ENCODE peak calls at places on chromosomes 3 and 15, in four cellular contexts. O, X, Y and I are unnamed samples. For H3K27me3 and H3K4me1, the result is how much of the 10 kb centered on the place peaks cover.

GRCh38 chr3:153348457-153349137 is 186.6 kb downstream of the RAP2B start:
- DNase-seq in O (no peak), X (no peak), Y (no peak), I (peak)

GRCh38 chr3:125240496-125240895 is 27.9 kb upstream of the SLC12A8 start:
- DNase-seq in X (no peak), Y (no peak), O (no peak), I (no peak)

GRCh38 chr3:66822059-66823009 is 175.8 kb upstream of the KBTBD8 start:
- DNase-seq in O (peak), Y (peak), X (no peak), I (peak)

GRCh38 chr15:95603802-95604201 is 726.7 kb upstream of the NR2F2 start:
- DNase-seq in X (no peak), O (no peak), Y (no peak), I (no peak)

GRCh38 chr3:10249833-10250232 is 1.6 kb downstream of the TATDN2 start:
- DNase-seq in X (no peak), O (no peak), Y (no peak), I (no peak)

GRCh38 chr3:28982906-28983305 is 298.0 kb upstream of the RBMS3 start:
- DNase-seq in O (no peak), Y (no peak), X (no peak), I (no peak)

GRCh38 chr3:173238091-173238490 is 97.1 kb upstream of the SPATA16 start:
- DNase-seq in Y (no peak), X (no peak), O (no peak), I (no peak)

GRCh38 chr3:149179225-149179624 is 42.4 kb downstream of the CP start:
- DNase-seq in Y (no peak), O (no peak), X (no peak), I (no peak)

GRCh38 chr3:181030948-181031347 is 41.4 kb upstream of the DNAJC19 start:
- DNase-seq in Y (no peak), O (no peak), X (no peak), I (no peak)

GRCh38 chr3:58325525-58325992 is 7.1 kb upstream of the PXK start:
- DNase-seq in Y (no peak), X (no peak), O (no peak), I (no peak)

GRCh38 chr3:2765002-2765579 is 345.1 kb downstream of the IL5RA start:
- DNase-seq in Y (no peak), X (no peak), O (no peak), I (peak)

DNA sequence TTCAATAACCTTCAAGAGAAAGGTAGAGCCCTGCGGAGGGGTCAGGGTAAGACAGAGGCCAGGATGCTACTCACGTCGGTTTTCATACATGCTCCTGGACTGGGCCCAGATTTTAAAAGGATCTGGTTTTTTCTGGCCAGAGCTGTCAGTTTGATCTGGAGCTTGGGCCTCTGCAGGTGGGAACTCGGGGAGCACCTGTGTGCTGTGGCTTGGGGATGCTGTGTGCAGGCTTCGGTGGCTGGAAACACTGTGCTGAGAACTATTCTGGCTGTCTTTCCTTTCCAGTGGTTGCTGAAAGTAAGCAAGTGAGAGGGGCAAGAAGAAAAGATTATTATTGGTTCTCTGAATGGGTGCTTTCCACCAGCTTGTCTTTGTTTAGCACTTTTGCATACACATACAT is 647.6 kb downstream of the MAGI1 start:
- DNase-seq in X (no peak), Y (no peak), O (no peak), I (no peak)
- H3K27me3 ChIP-seq in X (under half), Y (under half), O (under half), I (under half)

GRCh38 chr3:30638685-30639412 is 32.4 kb downstream of the TGFBR2 start:
- DNase-seq in O (no peak), Y (no peak), X (no peak), I (no peak)

GRCh38 chr3:30640856-30641255 is 34.5 kb downstream of the TGFBR2 start:
- DNase-seq in Y (no peak), X (no peak), O (no peak), I (no peak)

GRCh38 chr3:30639937-30640336 is 33.5 kb downstream of the TGFBR2 start:
- DNase-seq in O (no peak), X (no peak), Y (no peak), I (no peak)

GRCh38 chr3:30635072-30635471 is 28.7 kb downstream of the TGFBR2 start:
- DNase-seq in X (no peak), Y (no peak), O (no peak), I (no peak)

DNA sequence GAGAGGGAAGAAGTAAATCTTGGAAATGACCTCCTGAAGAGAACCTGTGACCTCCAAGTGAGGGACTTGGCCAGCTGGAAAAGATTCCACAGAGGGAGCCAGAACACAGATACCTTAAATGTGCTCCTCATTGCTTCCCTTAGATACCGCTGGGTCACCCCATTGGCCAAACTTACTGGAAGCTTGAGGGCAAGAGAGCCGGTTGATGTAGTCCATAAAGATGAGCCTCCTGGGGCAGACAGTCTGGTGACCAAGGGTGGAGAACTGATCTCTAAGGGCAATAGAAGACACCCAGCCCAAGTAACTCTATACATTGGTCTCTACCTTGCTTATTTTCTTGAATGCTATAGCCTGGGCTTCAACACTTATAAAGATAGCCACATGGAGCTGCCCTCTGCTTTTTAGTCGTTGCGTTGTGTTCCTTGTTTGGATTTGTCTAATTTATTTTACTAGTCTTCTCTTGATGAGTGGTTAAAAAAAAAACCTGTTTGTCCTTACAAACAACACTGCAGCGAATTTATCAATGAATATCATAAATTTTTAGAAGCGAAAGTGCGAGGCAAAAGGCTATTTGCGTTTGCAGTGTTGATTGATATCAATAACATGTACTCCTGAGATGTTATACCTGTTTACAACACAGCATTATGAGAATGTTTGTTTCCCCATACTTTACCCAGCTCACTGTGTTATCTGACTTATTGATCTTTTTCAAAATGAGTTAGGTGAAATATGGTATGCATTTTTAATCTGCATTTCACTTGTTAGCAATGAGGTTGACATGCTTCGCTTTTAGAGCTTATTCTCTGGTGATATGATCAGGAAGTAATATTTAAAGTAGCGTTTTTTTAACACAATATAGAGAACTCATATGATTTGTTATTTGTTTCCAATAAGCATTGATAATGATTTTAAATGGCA is 31.2 kb downstream of the TGFBR2 start:
- DNase-seq in Y (no peak), X (no peak), O (no peak), I (no peak)
- H3K4me1 ChIP-seq in Y (half or more), X (under half), O (under half), I (under half)

DNA sequence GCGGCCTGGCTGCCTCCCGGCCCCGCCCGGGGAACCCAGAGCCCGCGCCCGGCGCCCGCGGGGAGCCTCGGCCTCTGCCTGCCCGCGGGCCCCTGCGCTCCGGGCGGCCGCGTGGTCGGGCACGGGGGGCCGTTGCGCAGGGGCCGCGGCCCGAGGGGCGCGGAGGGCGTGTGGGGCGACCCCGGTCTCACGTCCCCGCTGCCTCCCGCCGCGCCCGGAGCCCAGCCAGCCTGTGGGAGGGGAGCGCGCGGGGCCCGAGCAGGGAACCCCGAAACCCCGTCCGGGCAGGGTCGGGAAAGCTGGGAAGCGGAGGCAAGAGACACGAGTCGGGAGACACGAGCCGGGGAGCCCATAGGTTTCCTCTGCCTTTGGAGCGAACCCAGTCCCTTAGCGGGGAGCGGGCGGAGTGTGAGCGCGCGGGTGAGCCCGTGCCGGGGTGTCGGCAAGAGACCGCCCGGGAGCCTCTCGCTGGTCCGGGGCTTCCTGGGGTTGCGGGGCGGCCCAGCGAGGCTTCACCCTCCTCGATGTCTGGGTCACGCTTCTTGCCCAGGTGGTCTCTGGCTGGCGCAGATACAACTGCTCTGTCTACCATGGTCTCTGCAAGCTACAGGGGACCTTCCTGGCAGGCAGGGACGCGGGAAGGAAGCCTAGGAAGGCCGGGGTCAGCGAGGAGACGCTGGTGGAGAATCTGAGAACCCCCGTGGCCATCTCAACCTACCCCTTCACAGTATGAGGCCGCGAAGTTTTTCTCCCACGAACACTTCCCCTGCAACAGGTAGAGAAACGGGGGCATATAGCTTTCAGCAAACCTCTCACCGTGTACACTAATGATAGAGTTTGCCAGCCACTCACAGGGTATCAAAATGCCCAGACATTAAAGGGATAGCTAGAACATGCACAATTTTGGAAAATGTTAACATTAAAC is 586 bp downstream of the LRRK1 start:
- DNase-seq in O (peak), X (no peak), Y (peak), I (no peak)
- H3K27me3 ChIP-seq in O (under half), X (under half), Y (under half), I (half or more)

DNA sequence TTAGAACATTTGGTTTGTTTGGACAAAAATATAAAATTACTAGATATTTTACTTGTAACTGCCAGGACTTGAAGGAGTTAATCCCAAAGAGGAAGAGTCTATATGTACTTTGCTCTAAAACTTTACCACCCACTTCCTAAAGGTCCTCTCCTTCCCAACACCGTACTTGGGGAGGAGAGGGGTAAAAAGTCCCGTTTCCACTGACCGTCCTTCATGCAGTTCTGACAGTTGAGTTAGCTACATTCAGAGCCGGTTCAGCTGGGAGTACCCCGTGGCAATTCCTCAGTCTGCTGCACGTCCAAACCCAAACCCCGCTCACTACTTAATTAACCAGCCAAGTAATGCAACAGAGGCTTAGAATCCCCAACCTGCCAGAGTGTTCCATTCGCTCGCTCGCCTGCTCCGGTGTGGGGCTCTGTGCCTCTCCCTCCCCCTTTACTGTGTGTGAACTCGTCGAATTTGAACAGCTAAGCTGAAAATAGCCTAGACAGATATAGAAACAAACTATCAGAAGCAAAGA is 519.7 kb downstream of the FOXP1 start:
- DNase-seq in X (peak), Y (no peak), O (no peak), I (no peak)
- H3K4me1 ChIP-seq in X (under half), Y (half or more), O (half or more), I (under half)

DNA sequence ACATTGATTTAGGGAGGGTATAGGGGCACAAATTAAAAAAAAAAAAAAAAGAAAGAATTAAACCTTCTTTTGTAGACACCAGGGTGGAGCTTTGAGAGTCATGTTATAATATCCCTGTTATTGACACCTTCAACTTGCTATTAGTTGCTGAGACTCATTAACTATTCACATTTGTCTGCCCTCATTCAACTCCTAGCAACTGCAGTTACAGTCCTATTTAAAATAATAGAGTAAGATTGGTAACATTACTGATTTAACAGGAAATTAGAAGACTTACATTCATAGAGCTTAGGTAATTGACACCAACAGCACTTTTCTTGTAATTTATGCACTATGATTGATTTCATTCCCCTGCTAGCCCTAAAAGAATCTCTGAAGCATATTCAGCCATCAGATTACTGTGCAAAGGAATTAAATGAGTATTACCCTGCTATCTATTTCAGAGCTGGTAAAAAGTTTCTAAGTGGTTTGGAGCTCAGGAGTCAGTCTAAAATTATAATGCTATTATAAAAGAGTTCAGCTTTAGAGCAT is 148.8 kb upstream of the TBL1XR1 start:
- DNase-seq in X (no peak), O (no peak), Y (no peak), I (no peak)
- H3K27me3 ChIP-seq in X (under half), O (under half), Y (under half), I (under half)

DNA sequence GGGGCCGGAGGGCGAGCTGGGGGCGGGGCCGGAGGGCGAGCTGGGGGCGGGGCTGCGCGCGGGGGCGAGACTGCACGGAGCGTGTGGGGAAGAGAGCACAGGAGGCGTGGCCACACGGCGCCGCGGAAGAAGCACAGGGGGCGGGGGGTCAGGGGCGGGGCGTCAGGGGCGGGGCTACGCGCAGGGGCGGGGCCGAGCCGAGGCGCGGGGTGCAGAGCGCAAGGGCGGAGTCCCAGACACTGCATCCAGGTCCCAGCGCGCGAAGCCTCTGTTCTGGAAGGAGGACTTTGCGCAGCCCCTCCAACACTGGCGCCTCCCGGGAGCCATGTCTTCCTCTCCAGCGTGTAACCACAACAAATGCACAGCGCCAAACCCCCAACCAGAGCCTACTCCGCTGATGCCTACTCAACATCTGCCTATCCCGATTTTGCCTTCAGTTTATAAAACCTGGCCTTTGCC is 105.4 kb downstream of the IQSEC1 start:
- DNase-seq in Y (peak), X (peak), O (peak), I (peak)
- H3K4me1 ChIP-seq in Y (half or more), X (under half), O (half or more), I (under half)

DNA sequence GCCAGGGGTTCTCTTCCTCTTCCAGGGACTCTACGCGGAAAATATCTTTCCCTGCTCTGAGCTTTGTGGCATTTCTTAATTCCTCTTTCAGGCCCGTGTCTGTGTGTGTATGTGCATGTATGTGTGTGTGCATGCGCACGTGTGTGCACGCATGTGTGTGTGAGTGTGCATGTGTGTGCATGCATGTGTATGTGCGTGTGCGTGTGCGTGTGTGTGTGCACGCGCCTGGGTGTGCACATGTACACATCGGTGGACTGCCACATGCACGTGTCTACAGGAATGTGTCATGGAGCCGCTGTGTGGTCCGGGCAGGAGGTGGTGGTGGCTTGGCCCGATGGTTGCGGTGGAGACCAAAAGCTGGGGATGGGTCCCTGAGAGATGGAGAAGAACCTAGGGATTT is 133.0 kb downstream of the FBLN2 start:
- DNase-seq in Y (no peak), X (no peak), O (no peak), I (no peak)
- H3K27me3 ChIP-seq in Y (under half), X (under half), O (under half), I (under half)

GRCh38 chr3:14439501-14440167 is 37.2 kb downstream of the SLC6A6 start:
- DNase-seq in O (peak), X (peak), Y (peak), I (no peak)
- H3K4me1 ChIP-seq in O (under half), X (under half), Y (half or more), I (under half)